ENCODE peak calls at places on chromosomes 16 and 17, in four cellular contexts. One of them, this sample, is unnamed.

GRCh38 chr17:72632026-72632684 is 460.3 kb downstream of the SLC39A11 start:
- DNase-seq in IMR-90: no peak
- DNase-seq in A549: peak
- DNase-seq in GM12878: no peak
- DNase-seq in this sample: no peak

GRCh38 chr17:15436399-15437369 is 30.7 kb downstream of the CDRT4 start:
- DNase-seq in IMR-90: peak
- DNase-seq in A549: peak
- DNase-seq in GM12878: no peak
- DNase-seq in this sample: peak

GRCh38 chr16:14669776-14670175 is 24.3 kb downstream of the PLA2G10 start:
- DNase-seq in IMR-90: no peak
- DNase-seq in A549: peak
- DNase-seq in GM12878: no peak
- DNase-seq in this sample: no peak

GRCh38 chr17:57455063-57455914 is 199.0 kb downstream of the MSI2 start:
- DNase-seq in IMR-90: peak
- DNase-seq in A549: no peak
- DNase-seq in GM12878: peak
- DNase-seq in this sample: no peak

GRCh38 chr16:52350031-52350430 is 196.9 kb downstream of the TOX3 start:
- DNase-seq in IMR-90: no peak
- DNase-seq in A549: no peak
- DNase-seq in GM12878: no peak
- DNase-seq in this sample: no peak

GRCh38 chr17:50370052-50370451 is 2.9 kb downstream of the MRPL27 start:
- DNase-seq in IMR-90: no peak
- DNase-seq in A549: no peak
- DNase-seq in GM12878: no peak
- DNase-seq in this sample: no peak

GRCh38 chr16:86751081-86752030 is 173.0 kb downstream of the FOXL1 start:
- DNase-seq in IMR-90: peak
- DNase-seq in A549: peak
- DNase-seq in GM12878: no peak
- DNase-seq in this sample: no peak

GRCh38 chr16:77551352-77551751 is 116.5 kb upstream of the ADAMTS18 start:
- DNase-seq in IMR-90: no peak
- DNase-seq in A549: no peak
- DNase-seq in GM12878: no peak
- DNase-seq in this sample: no peak

GRCh38 chr17:42034059-42034458 is 14.2 kb downstream of the NKIRAS2 start:
- DNase-seq in IMR-90: no peak
- DNase-seq in A549: no peak
- DNase-seq in GM12878: no peak
- DNase-seq in this sample: no peak

GRCh38 chr16:23642246-23642774 is 1.0 kb downstream of the DCTN5 start:
- DNase-seq in IMR-90: no peak
- DNase-seq in A549: no peak
- DNase-seq in GM12878: no peak
- DNase-seq in this sample: no peak

GRCh38 chr17:77891602-77892001 is 66.9 kb upstream of the TNRC6C start:
- DNase-seq in IMR-90: no peak
- DNase-seq in A549: no peak
- DNase-seq in GM12878: no peak
- DNase-seq in this sample: no peak

GRCh38 chr17:16971458-16972338 is at the start of gene TNFRSF13B:
- DNase-seq in IMR-90: no peak
- DNase-seq in A549: no peak
- DNase-seq in GM12878: no peak
- DNase-seq in this sample: no peak

GRCh38 chr16:66389256-66390175 is 23.0 kb downstream of the CDH5 start:
- DNase-seq in IMR-90: no peak
- DNase-seq in A549: no peak
- DNase-seq in GM12878: no peak
- DNase-seq in this sample: no peak

GRCh38 chr17:2952174-2952845 is 111.1 kb downstream of the OR1D5 start:
- DNase-seq in IMR-90: no peak
- DNase-seq in A549: no peak
- DNase-seq in GM12878: no peak
- DNase-seq in this sample: no peak

GRCh38 chr17:81126281-81127132 is 38.8 kb upstream of the PVALEF start:
- DNase-seq in IMR-90: no peak
- DNase-seq in A549: no peak
- DNase-seq in GM12878: no peak
- DNase-seq in this sample: no peak

GRCh38 chr16:75818491-75818890 is 92.2 kb upstream of the CPHXL start:
- DNase-seq in IMR-90: no peak
- DNase-seq in A549: no peak
- DNase-seq in GM12878: no peak
- DNase-seq in this sample: no peak

GRCh38 chr16:12436201-12436657 is 367.5 kb downstream of the CPPED1 start:
- DNase-seq in IMR-90: no peak
- DNase-seq in A549: no peak
- DNase-seq in GM12878: no peak
- DNase-seq in this sample: no peak

GRCh38 chr16:73735018-73735417 is 561.6 kb upstream of the PSMD7 start:
- DNase-seq in IMR-90: peak
- DNase-seq in A549: peak
- DNase-seq in GM12878: peak
- DNase-seq in this sample: no peak

GRCh38 chr17:77530591-77530990 is 389.8 kb downstream of the SEC14L1 start:
- DNase-seq in IMR-90: no peak
- DNase-seq in A549: no peak
- DNase-seq in GM12878: no peak
- DNase-seq in this sample: no peak

GRCh38 chr16:81921415-81921814 is 89.9 kb downstream of the SDR42E1 start:
- DNase-seq in IMR-90: peak
- DNase-seq in A549: no peak
- DNase-seq in GM12878: no peak
- DNase-seq in this sample: no peak

GRCh38 chr16:85543536-85543935 is 69.6 kb upstream of the GSE1 start:
- DNase-seq in IMR-90: no peak
- DNase-seq in A549: no peak
- DNase-seq in GM12878: no peak
- DNase-seq in this sample: no peak

GRCh38 chr16:81623365-81624102 is 155.6 kb upstream of the PLCG2 start:
- DNase-seq in IMR-90: peak
- DNase-seq in A549: peak
- DNase-seq in GM12878: peak
- DNase-seq in this sample: no peak

GRCh38 chr16:70694517-70695218 is 8.8 kb upstream of the MTSS2 start:
- DNase-seq in IMR-90: no peak
- DNase-seq in A549: no peak
- DNase-seq in GM12878: no peak
- DNase-seq in this sample: no peak

GRCh38 chr17:44217738-44218343 is 1.6 kb downstream of the UBTF start:
- DNase-seq in IMR-90: no peak
- DNase-seq in A549: no peak
- DNase-seq in GM12878: no peak
- DNase-seq in this sample: no peak
- TF ChIP-seq BHLHE40 in IMR-90: no peak
- TF ChIP-seq BHLHE40 in A549: no peak
- TF ChIP-seq BHLHE40 in GM12878: no peak
- TF ChIP-seq BHLHE40 in this sample: no peak

DNA sequence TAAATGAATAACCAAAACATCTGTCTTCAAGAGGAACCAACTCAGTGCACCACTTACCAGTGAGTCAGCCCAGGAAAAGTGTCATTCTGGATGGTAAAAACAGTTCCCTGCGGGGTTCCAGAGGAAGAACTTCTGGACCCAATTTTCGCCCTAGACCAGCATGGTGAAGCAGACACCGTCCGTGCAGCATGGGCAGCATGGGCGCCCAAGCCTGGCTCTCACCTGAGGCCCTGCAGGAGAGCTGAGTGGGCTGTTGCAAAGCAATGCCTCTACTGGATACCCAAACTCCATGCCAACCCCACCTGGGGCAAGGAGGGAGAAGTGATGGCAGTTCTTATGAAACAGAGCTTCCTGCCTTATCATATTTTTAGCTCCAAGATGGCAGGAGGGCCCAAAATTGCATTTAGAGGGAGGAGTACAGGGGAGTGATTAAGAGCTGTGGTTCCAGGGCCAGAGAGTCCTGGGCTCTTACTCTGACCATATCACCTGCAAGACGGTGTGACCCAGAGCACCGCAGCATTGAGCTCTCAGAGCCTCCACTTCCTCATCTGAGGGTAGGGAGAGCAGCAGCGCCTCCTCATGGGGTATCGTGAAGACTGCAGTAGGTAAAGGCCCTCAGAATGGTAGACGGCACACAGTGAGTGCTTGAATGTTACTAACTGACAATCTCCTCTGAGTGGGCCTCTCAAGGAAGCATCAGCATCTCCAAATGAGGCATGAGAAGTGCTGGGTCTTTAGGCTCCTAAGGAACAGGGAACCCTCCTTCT is 16.6 kb upstream of the INPP5K start:
- DNase-seq in IMR-90: no peak
- DNase-seq in A549: peak
- DNase-seq in GM12878: no peak
- DNase-seq in this sample: peak
- TF ChIP-seq BHLHE40 in IMR-90: no peak
- TF ChIP-seq BHLHE40 in A549: no peak
- TF ChIP-seq BHLHE40 in GM12878: no peak
- TF ChIP-seq BHLHE40 in this sample: no peak

DNA sequence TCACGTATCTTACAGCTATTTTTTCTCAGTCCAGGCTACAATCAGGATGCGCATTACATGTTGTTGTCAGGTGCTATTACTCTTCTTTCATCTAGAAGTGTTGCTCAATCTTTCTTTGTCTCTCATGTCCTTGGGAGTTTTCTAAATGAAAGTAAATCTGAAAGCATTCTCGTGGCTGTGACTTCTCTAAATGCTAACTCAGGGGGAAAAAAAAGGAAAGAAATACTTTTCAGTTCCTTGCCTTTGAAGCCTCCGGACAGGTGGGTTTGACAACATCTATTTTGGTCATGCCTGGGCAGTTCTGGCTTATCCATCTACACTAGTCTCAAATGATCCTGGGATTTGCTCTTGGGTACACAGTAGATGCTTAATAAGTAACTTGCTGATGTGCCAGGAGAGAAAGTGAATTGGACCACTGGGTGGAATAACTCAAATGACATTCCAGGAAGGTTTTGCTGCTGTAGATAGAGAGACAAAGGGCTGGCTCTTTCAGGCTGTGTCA is 63.8 kb upstream of the NFAT5 start:
- DNase-seq in IMR-90: no peak
- DNase-seq in A549: no peak
- DNase-seq in GM12878: peak
- DNase-seq in this sample: no peak
- TF ChIP-seq BHLHE40 in IMR-90: no peak
- TF ChIP-seq BHLHE40 in A549: no peak
- TF ChIP-seq BHLHE40 in GM12878: no peak
- TF ChIP-seq BHLHE40 in this sample: no peak

GRCh38 chr17:38672788-38673713 is 1.7 kb downstream of the EPOP start:
- DNase-seq in IMR-90: no peak
- DNase-seq in A549: no peak
- DNase-seq in GM12878: no peak
- DNase-seq in this sample: no peak
- TF ChIP-seq BHLHE40 in IMR-90: no peak
- TF ChIP-seq BHLHE40 in A549: no peak
- TF ChIP-seq BHLHE40 in GM12878: no peak
- TF ChIP-seq BHLHE40 in this sample: no peak

This sample was measured in HEK293T.